ENCODE peak calls at places on chromosomes 13 and 19, in eight cellular contexts. H is ascending aorta; O is activated CD4-positive, alpha-beta T cell treated with anti-CD3 and anti-CD28 coated beads for 48 hours; V is NCI-H2029; Q is tibial nerve; F is EL; M is NCI-H345; X is cardiac fibroblast. N is an unnamed sample.

GRCh38 chr13:80297094-80297493 is 43.8 kb downstream of the SPRY2 start:
- DNase-seq in H (no peak), O (no peak), V (no peak), Q (no peak), F (no peak), M (no peak), X (no peak), N (no peak)

GRCh38 chr13:28392428-28392827 is 102.5 kb downstream of the FLT1 start:
- DNase-seq in H (no peak), O (no peak), V (no peak), Q (no peak), F (no peak), M (no peak), X (no peak), N (no peak)

GRCh38 chr19:45922281-45922680 is 7.7 kb upstream of the NANOS2 start:
- DNase-seq in H (no peak), O (peak), V (no peak), Q (no peak), F (peak), M (no peak), X (no peak), N (peak)

GRCh38 chr19:13120817-13121216 is 2.8 kb downstream of the NACC1 start:
- DNase-seq in H (no peak), O (no peak), V (no peak), Q (no peak), F (peak), M (no peak), X (peak), N (no peak)

GRCh38 chr19:3899531-3900294 is 19.2 kb downstream of the ATCAY start:
- DNase-seq in H (peak), O (no peak), V (no peak), Q (no peak), F (no peak), M (no peak), X (no peak), N (no peak)

GRCh38 chr13:92590503-92590908 is 636.1 kb upstream of the GPC6 start:
- DNase-seq in H (no peak), O (no peak), V (peak), Q (no peak), F (no peak), M (peak), X (no peak), N (no peak)

GRCh38 chr13:33236021-33236420 is 49.5 kb downstream of the STARD13 start:
- DNase-seq in H (no peak), O (no peak), V (no peak), Q (no peak), F (peak), M (no peak), X (peak), N (no peak)

GRCh38 chr13:107144432-107144831 is 576.5 kb upstream of the ARGLU1 start:
- DNase-seq in H (no peak), O (no peak), V (no peak), Q (no peak), F (no peak), M (no peak), X (peak), N (no peak)

GRCh38 chr19:49848938-49849337 is 2.0 kb upstream of the PTOV1 start:
- DNase-seq in H (no peak), O (no peak), V (no peak), Q (no peak), F (no peak), M (no peak), X (no peak), N (no peak)

GRCh38 chr19:6723108-6723618 is 2.7 kb upstream of the C3 start:
- DNase-seq in H (no peak), O (no peak), V (no peak), Q (no peak), F (no peak), M (no peak), X (peak), N (peak)

GRCh38 chr13:113930711-113931637 is 42.9 kb downstream of the C13orf46 start:
- DNase-seq in H (peak), O (peak), V (no peak), Q (peak), F (no peak), M (no peak), X (no peak), N (no peak)

GRCh38 chr19:3494051-3494450 is 6.4 kb downstream of the DOHH start:
- DNase-seq in H (no peak), O (peak), V (no peak), Q (no peak), F (no peak), M (no peak), X (no peak), N (no peak)

GRCh38 chr13:98476106-98476505 is 100.8 kb downstream of the STK24 start:
- DNase-seq in H (no peak), O (peak), V (no peak), Q (no peak), F (no peak), M (no peak), X (peak), N (no peak)

GRCh38 chr19:17234911-17235617 is 9.0 kb downstream of the OCEL1 start:
- DNase-seq in H (no peak), O (peak), V (peak), Q (no peak), F (peak), M (peak), X (peak), N (peak)

GRCh38 chr13:77222909-77223308 is 104.0 kb downstream of the MYCBP2 start:
- DNase-seq in H (no peak), O (no peak), V (no peak), Q (no peak), F (no peak), M (no peak), X (no peak), N (no peak)

GRCh38 chr19:43818500-43818899 is 8.6 kb upstream of the ZNF283 start:
- DNase-seq in H (no peak), O (no peak), V (no peak), Q (no peak), F (no peak), M (no peak), X (no peak), N (no peak)

GRCh38 chr19:49786432-49786831 is 19.6 kb downstream of the AP2A1 start:
- DNase-seq in H (no peak), O (no peak), V (no peak), Q (no peak), F (peak), M (no peak), X (peak), N (no peak)

GRCh38 chr19:39845172-39845571 is 1.0 kb downstream of the FBL start:
- DNase-seq in H (no peak), O (no peak), V (no peak), Q (no peak), F (no peak), M (no peak), X (no peak), N (no peak)

GRCh38 chr19:46620716-46621115 is 4.2 kb downstream of the PTGIR start:
- DNase-seq in H (peak), O (no peak), V (no peak), Q (no peak), F (peak), M (no peak), X (peak), N (no peak)

GRCh38 chr13:35389535-35389934 is 87.0 kb downstream of the MAB21L1 start:
- DNase-seq in H (no peak), O (no peak), V (no peak), Q (no peak), F (no peak), M (no peak), X (no peak), N (no peak)

GRCh38 chr13:78589206-78589605 is 14.1 kb downstream of the POU4F1 start:
- DNase-seq in H (no peak), O (no peak), V (no peak), Q (no peak), F (peak), M (no peak), X (no peak), N (no peak)

GRCh38 chr19:38079926-38080380 is 144.1 kb downstream of the DPF1 start:
- DNase-seq in H (no peak), O (no peak), V (peak), Q (no peak), F (peak), M (peak), X (peak), N (no peak)

GRCh38 chr19:22606212-22606553 is 27.9 kb upstream of the ZNF492 start:
- DNase-seq in H (peak), O (no peak), V (no peak), Q (no peak), F (no peak), M (no peak), X (no peak), N (no peak)

GRCh38 chr19:48090281-48090802 is 20.3 kb downstream of the PLA2G4C start:
- DNase-seq in H (no peak), O (no peak), V (peak), Q (no peak), F (peak), M (no peak), X (no peak), N (no peak)

GRCh38 chr13:46317120-46317519 is 69.9 kb downstream of the RUBCNL start:
- DNase-seq in H (no peak), O (no peak), V (no peak), Q (no peak), F (no peak), M (no peak), X (peak), N (no peak)

GRCh38 chr19:13718733-13719132 is 45.6 kb upstream of the MRI1 start:
- DNase-seq in H (no peak), O (no peak), V (peak), Q (no peak), F (peak), M (peak), X (peak), N (no peak)

GRCh38 chr19:18859676-18860301 is 28.0 kb downstream of the UPF1 start:
- DNase-seq in H (no peak), O (no peak), V (no peak), Q (no peak), F (no peak), M (no peak), X (no peak), N (peak)

GRCh38 chr19:28966737-28967401 is 246.1 kb downstream of the UQCRFS1 start:
- DNase-seq in H (no peak), O (no peak), V (no peak), Q (no peak), F (peak), M (no peak), X (peak), N (no peak)

GRCh38 chr13:102580552-102581169 is 16.1 kb upstream of the TPP2 start:
- DNase-seq in H (no peak), O (no peak), V (no peak), Q (no peak), F (peak), M (peak), X (peak), N (no peak)

GRCh38 chr13:111908391-111908790 is 158.6 kb upstream of the SOX1 start:
- DNase-seq in H (peak), O (no peak), V (no peak), Q (no peak), F (no peak), M (no peak), X (no peak), N (no peak)

GRCh38 chr19:2902590-2903218 is 2.0 kb downstream of the ZNF57 start:
- DNase-seq in H (no peak), O (no peak), V (no peak), Q (no peak), F (no peak), M (no peak), X (no peak), N (no peak)

GRCh38 chr13:21095311-21095710 is 33.9 kb upstream of the LATS2 start:
- DNase-seq in H (no peak), O (no peak), V (no peak), Q (no peak), F (no peak), M (no peak), X (no peak), N (no peak)

GRCh38 chr19:6413291-6413690 is 11.3 kb downstream of the KHSRP start:
- DNase-seq in H (no peak), O (no peak), V (no peak), Q (no peak), F (no peak), M (no peak), X (no peak), N (no peak)

N was measured in psoas muscle.